ENCODE peak calls at places on chromosomes 1 and 21, in six cellular contexts. V, H, A, Y, J and G are unnamed samples.
A peak's percentile ranks its signal among the peaks of the same experiment; 100 is the strongest.

GRCh38 chr1:58888776-58889341 is 105.0 kb upstream of the JUN start:
- DNase-seq in V (no peak), H (no peak), A (no peak), Y (no peak), J (no peak), G (no peak)

GRCh38 chr1:65330822-65331221 is 21.5 kb downstream of the DNAJC6 start:
- DNase-seq in V (no peak), H (no peak), A (no peak), Y (no peak), J (no peak), G (no peak)

GRCh38 chr1:197778326-197778922 is 3.1 kb upstream of the DENND1B start:
- DNase-seq in V (no peak), H (no peak), A (no peak), Y (no peak), J (no peak), G (no peak)

GRCh38 chr1:116540088-116540487 is 30.7 kb downstream of the CD58 start:
- DNase-seq in V (no peak), H (no peak), A (no peak), Y (no peak), J (no peak), G (no peak)

GRCh38 chr1:234313171-234313570 is 60.1 kb upstream of the COA6 start:
- DNase-seq in V (no peak), H (no peak), A (no peak), Y (no peak), J (no peak), G (no peak)

GRCh38 chr1:95584315-95584714 is 350.3 kb downstream of the RWDD3 start:
- DNase-seq in V (no peak), H (no peak), A (no peak), Y (no peak), J (no peak), G (no peak)

GRCh38 chr1:181603735-181604410 is 120.6 kb downstream of the CACNA1E start:
- DNase-seq in V (no peak), H (no peak), A (no peak), Y (no peak), J (no peak), G (no peak)

GRCh38 chr1:152960452-152961044 is 9.9 kb upstream of the SPRR4 start:
- DNase-seq in V (no peak), H (no peak), A (no peak), Y (no peak), J (no peak), G (no peak)

GRCh38 chr1:14504517-14504916 is 94.0 kb upstream of the KAZN start:
- DNase-seq in V (no peak), H (no peak), A (no peak), Y (no peak), J (no peak), G (no peak)

GRCh38 chr1:244860914-244861610 is 3.3 kb downstream of the HNRNPU start:
- DNase-seq in V (no peak), H (no peak), A (no peak), Y (no peak), J (no peak), G (no peak)

GRCh38 chr1:199855580-199855979 is 171.9 kb upstream of the NR5A2 start:
- DNase-seq in V (peak; percentile 73), H (no peak), A (no peak), Y (no peak), J (no peak), G (peak; percentile 10)

GRCh38 chr1:21577324-21577723 is 68.1 kb downstream of the ALPL start:
- DNase-seq in V (no peak), H (no peak), A (no peak), Y (no peak), J (no peak), G (no peak)

GRCh38 chr1:180510882-180511281 is 8.5 kb upstream of the ACBD6 start:
- DNase-seq in V (no peak), H (no peak), A (no peak), Y (no peak), J (no peak), G (no peak)

GRCh38 chr21:37356710-37357109 is 9.9 kb upstream of the DYRK1A start:
- DNase-seq in V (no peak), H (no peak), A (no peak), Y (no peak), J (no peak), G (no peak)

GRCh38 chr1:235074335-235075120 is 54.1 kb downstream of the TOMM20 start:
- DNase-seq in V (no peak), H (peak; percentile 27), A (peak; percentile 34), Y (peak; percentile 94), J (peak; percentile 68), G (no peak)

GRCh38 chr1:56137829-56138505 is 441.4 kb downstream of the PLPP3 start:
- DNase-seq in V (no peak), H (no peak), A (no peak), Y (no peak), J (no peak), G (no peak)

GRCh38 chr1:31383967-31384366 is 11.1 kb upstream of the FABP3 start:
- DNase-seq in V (no peak), H (no peak), A (no peak), Y (no peak), J (no peak), G (no peak)

GRCh38 chr1:93670141-93670540 is 11.5 kb downstream of the BCAR3 start:
- DNase-seq in V (no peak), H (no peak), A (no peak), Y (peak; percentile 73), J (no peak), G (peak; percentile 65)

GRCh38 chr1:71526824-71527223 is 446.0 kb upstream of the ZRANB2 start:
- DNase-seq in V (no peak), H (no peak), A (no peak), Y (no peak), J (no peak), G (no peak)

GRCh38 chr1:77143529-77144121 is 75.6 kb downstream of the PIGK start:
- DNase-seq in V (no peak), H (no peak), A (no peak), Y (no peak), J (no peak), G (no peak)

GRCh38 chr1:84598846-84599741 is 24.9 kb upstream of the CTBS start:
- DNase-seq in V (no peak), H (no peak), A (no peak), Y (peak; percentile 49), J (peak; percentile 63), G (peak; percentile 40)

GRCh38 chr1:246784621-246785535 is 60.7 kb downstream of the SCCPDH start:
- DNase-seq in V (no peak), H (no peak), A (no peak), Y (peak; percentile 32), J (no peak), G (no peak)

GRCh38 chr1:196148367-196148970 is 459.8 kb downstream of the KCNT2 start:
- DNase-seq in V (peak; percentile 62), H (no peak), A (no peak), Y (peak; percentile 36), J (peak; percentile 9), G (peak; percentile 27)

GRCh38 chr21:33924766-33925100 is 9.1 kb upstream of the ATP5PO start:
- DNase-seq in V (no peak), H (no peak), A (no peak), Y (no peak), J (no peak), G (no peak)

GRCh38 chr1:218659911-218660677 is 315.0 kb downstream of the TGFB2 start:
- DNase-seq in V (no peak), H (no peak), A (no peak), Y (no peak), J (no peak), G (no peak)

GRCh38 chr1:203028784-203029553 is 2.7 kb downstream of the PPFIA4 start:
- DNase-seq in V (no peak), H (no peak), A (peak; percentile 58), Y (no peak), J (no peak), G (no peak)

GRCh38 chr1:167627615-167627864 is 2.5 kb upstream of the RCSD1 start:
- DNase-seq in V (no peak), H (no peak), A (no peak), Y (no peak), J (no peak), G (no peak)

GRCh38 chr1:205827623-205828022 is 14.6 kb upstream of the SLC41A1 start:
- DNase-seq in V (no peak), H (no peak), A (no peak), Y (no peak), J (no peak), G (no peak)

GRCh38 chr1:154478639-154479038 is 23.4 kb upstream of the TDRD10 start:
- DNase-seq in V (no peak), H (no peak), A (no peak), Y (no peak), J (no peak), G (no peak)

GRCh38 chr1:93753766-93754763 is 72.4 kb upstream of the BCAR3 start:
- DNase-seq in V (no peak), H (no peak), A (no peak), Y (peak; percentile 85), J (peak; percentile 71), G (peak; percentile 55)

GRCh38 chr21:37502947-37503346 is 136.4 kb downstream of the DYRK1A start:
- DNase-seq in V (no peak), H (no peak), A (no peak), Y (no peak), J (no peak), G (no peak)

GRCh38 chr1:216024546-216024945 is 398.7 kb downstream of the USH2A start:
- DNase-seq in V (no peak), H (no peak), A (no peak), Y (no peak), J (no peak), G (no peak)

GRCh38 chr21:42048870-42049577 is 22.1 kb upstream of the UMODL1 start:
- DNase-seq in V (no peak), H (no peak), A (no peak), Y (no peak), J (no peak), G (no peak)

GRCh38 chr21:45109831-45110492 is 35.6 kb downstream of the ADARB1 start:
- DNase-seq in V (no peak), H (no peak), A (no peak), Y (no peak), J (no peak), G (no peak)